ENCODE peak calls at places on chromosomes 16 and 17, in seven cellular contexts. One of them, this sample, is unnamed.

GRCh38 chr16:15887283-15887682 is 1.1 kb downstream of the CEP20 start:
- DNase-seq in sigmoid colon: no peak
- DNase-seq in GM23338: no peak
- DNase-seq in HL-60: no peak
- DNase-seq in HCT116: no peak
- DNase-seq in transverse colon: no peak
- DNase-seq in prostate gland: no peak
- DNase-seq in this sample: no peak

GRCh38 chr17:69870091-69870530 is 204.9 kb upstream of the KCNJ16 start:
- DNase-seq in sigmoid colon: no peak
- DNase-seq in GM23338: no peak
- DNase-seq in HL-60: no peak
- DNase-seq in HCT116: no peak
- DNase-seq in transverse colon: no peak
- DNase-seq in prostate gland: no peak
- DNase-seq in this sample: no peak

GRCh38 chr17:80758793-80759673 is 214.4 kb downstream of the RPTOR start:
- DNase-seq in sigmoid colon: peak; percentile 69
- DNase-seq in GM23338: no peak
- DNase-seq in HL-60: no peak
- DNase-seq in HCT116: no peak
- DNase-seq in transverse colon: no peak
- DNase-seq in prostate gland: no peak
- DNase-seq in this sample: no peak

GRCh38 chr16:82641336-82641984 is 14.7 kb downstream of the CDH13 start:
- DNase-seq in sigmoid colon: no peak
- DNase-seq in GM23338: no peak
- DNase-seq in HL-60: no peak
- DNase-seq in HCT116: no peak
- DNase-seq in transverse colon: no peak
- DNase-seq in prostate gland: no peak
- DNase-seq in this sample: no peak

GRCh38 chr17:1710807-1711553 is 803 bp upstream of the TLCD2 start:
- DNase-seq in sigmoid colon: no peak
- DNase-seq in GM23338: peak; percentile 70
- DNase-seq in HL-60: no peak
- DNase-seq in HCT116: no peak
- DNase-seq in transverse colon: no peak
- DNase-seq in prostate gland: no peak
- DNase-seq in this sample: no peak

GRCh38 chr16:14669776-14670175 is 24.3 kb downstream of the PLA2G10 start:
- DNase-seq in sigmoid colon: no peak
- DNase-seq in GM23338: peak; percentile 31
- DNase-seq in HL-60: no peak
- DNase-seq in HCT116: no peak
- DNase-seq in transverse colon: peak; percentile 90
- DNase-seq in prostate gland: no peak
- DNase-seq in this sample: no peak

GRCh38 chr16:13291934-13292333 is 390.5 kb downstream of the SHISA9 start:
- DNase-seq in sigmoid colon: no peak
- DNase-seq in GM23338: peak; percentile 81
- DNase-seq in HL-60: no peak
- DNase-seq in HCT116: no peak
- DNase-seq in transverse colon: no peak
- DNase-seq in prostate gland: no peak
- DNase-seq in this sample: no peak

GRCh38 chr17:12789976-12790805 is 893 bp downstream of the ARHGAP44 start:
- DNase-seq in sigmoid colon: no peak
- DNase-seq in GM23338: peak; percentile 71
- DNase-seq in HL-60: no peak
- DNase-seq in HCT116: no peak
- DNase-seq in transverse colon: peak; percentile 34
- DNase-seq in prostate gland: peak; percentile 7
- DNase-seq in this sample: no peak

GRCh38 chr17:67902531-67903231 is 77.4 kb downstream of the BPTF start:
- DNase-seq in sigmoid colon: no peak
- DNase-seq in GM23338: no peak
- DNase-seq in HL-60: no peak
- DNase-seq in HCT116: no peak
- DNase-seq in transverse colon: no peak
- DNase-seq in prostate gland: no peak
- DNase-seq in this sample: no peak

GRCh38 chr17:27247958-27248342 is 46.0 kb upstream of the WSB1 start:
- DNase-seq in sigmoid colon: no peak
- DNase-seq in GM23338: no peak
- DNase-seq in HL-60: no peak
- DNase-seq in HCT116: no peak
- DNase-seq in transverse colon: no peak
- DNase-seq in prostate gland: no peak
- DNase-seq in this sample: no peak

DNA sequence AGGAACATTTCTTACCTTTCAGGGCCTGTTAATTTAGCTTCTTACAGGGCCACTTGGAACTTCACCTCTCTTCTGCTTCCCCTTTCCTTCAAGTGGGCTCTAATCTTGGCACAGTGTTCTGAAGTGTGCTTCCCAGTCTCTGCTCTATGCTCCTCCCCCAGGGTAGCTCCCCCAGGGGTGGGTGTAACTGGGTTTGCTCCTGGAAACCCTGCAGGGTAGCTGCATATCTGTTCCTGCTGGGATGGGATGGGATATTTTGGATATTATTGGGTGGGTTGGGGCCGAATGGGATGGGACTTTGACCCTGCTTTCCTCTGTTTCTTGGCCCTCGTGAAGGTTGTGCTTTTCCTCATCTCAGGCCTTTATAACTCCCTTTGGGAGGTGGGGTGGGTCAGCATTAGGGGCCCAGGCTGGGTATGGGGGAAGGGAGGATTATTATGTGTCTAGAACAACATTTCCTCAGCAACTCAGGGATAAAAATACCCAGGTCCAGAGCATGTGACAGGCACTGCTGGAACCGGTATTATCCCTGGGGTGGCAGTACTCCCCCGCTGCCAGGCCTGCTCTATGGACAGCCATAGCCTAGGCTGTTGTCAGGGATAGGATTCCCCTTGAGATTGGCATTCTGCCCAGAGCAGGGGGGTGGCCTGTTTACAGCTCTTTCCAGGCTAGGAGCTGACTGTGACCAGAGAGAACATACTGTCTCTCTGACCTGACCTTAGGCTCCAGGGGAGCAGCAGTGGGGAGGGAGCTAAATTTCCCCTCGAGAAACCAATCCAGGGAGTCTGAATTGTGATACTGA is 5.0 kb downstream of the NFE2L1 start:
- DNase-seq in sigmoid colon: peak; percentile 92
- DNase-seq in GM23338: peak; percentile 14
- DNase-seq in HL-60: no peak
- DNase-seq in HCT116: no peak
- DNase-seq in transverse colon: peak; percentile 57
- DNase-seq in prostate gland: peak; percentile 20
- DNase-seq in this sample: no peak
- TF ChIP-seq POLR2AphosphoS5 in sigmoid colon: no peak
- TF ChIP-seq POLR2AphosphoS5 in GM23338: no peak
- TF ChIP-seq POLR2AphosphoS5 in HL-60: no peak
- TF ChIP-seq POLR2AphosphoS5 in HCT116: no peak
- TF ChIP-seq POLR2AphosphoS5 in transverse colon: peak; percentile 41
- TF ChIP-seq POLR2AphosphoS5 in prostate gland: peak; percentile 37
- TF ChIP-seq POLR2AphosphoS5 in this sample: no peak

DNA sequence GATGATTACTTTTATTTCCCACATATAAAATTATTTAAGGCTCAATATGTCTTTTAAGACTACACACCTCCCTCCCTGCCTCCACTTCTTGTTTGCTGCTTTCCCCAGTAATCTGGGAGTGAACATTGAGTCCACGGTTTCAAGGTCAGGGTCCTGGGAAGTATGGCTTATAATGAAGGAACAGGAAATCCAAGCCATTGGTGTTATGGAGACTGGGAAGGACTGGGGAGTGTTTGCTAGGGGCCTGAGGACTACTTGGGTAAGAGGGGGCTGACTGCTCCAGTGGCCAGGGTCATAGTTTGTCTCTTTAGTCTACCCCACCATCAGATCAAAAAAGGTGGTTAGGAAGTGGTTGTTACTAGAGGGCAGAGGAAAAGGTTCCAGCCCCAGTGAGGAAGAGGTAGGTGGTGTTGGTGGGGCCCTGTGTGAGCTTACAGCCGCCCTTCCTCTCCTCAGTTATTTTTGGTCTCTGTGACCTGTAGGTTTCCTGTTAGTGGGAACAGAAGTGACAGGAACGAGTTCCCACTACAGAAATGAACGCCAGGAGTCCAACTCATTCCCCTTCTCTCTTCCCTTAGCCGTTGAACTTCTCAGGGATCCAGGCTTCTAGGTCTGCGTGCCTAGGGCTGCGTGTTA is 742 bp upstream of the SLC16A13 start:
- DNase-seq in sigmoid colon: no peak
- DNase-seq in GM23338: no peak
- DNase-seq in HL-60: no peak
- DNase-seq in HCT116: no peak
- DNase-seq in transverse colon: no peak
- DNase-seq in prostate gland: no peak
- DNase-seq in this sample: no peak
- TF ChIP-seq POLR2AphosphoS5 in sigmoid colon: no peak
- TF ChIP-seq POLR2AphosphoS5 in GM23338: no peak
- TF ChIP-seq POLR2AphosphoS5 in HL-60: no peak
- TF ChIP-seq POLR2AphosphoS5 in HCT116: peak; percentile 8
- TF ChIP-seq POLR2AphosphoS5 in transverse colon: no peak
- TF ChIP-seq POLR2AphosphoS5 in prostate gland: no peak
- TF ChIP-seq POLR2AphosphoS5 in this sample: no peak

GRCh38 chr16:79173910-79174309 is 426.6 kb downstream of the MAF start:
- DNase-seq in sigmoid colon: no peak
- DNase-seq in GM23338: no peak
- DNase-seq in HL-60: no peak
- DNase-seq in HCT116: no peak
- DNase-seq in transverse colon: no peak
- DNase-seq in prostate gland: no peak
- DNase-seq in this sample: no peak
- TF ChIP-seq POLR2AphosphoS5 in sigmoid colon: no peak
- TF ChIP-seq POLR2AphosphoS5 in GM23338: no peak
- TF ChIP-seq POLR2AphosphoS5 in HL-60: no peak
- TF ChIP-seq POLR2AphosphoS5 in HCT116: no peak
- TF ChIP-seq POLR2AphosphoS5 in transverse colon: no peak
- TF ChIP-seq POLR2AphosphoS5 in prostate gland: no peak
- TF ChIP-seq POLR2AphosphoS5 in this sample: no peak

DNA sequence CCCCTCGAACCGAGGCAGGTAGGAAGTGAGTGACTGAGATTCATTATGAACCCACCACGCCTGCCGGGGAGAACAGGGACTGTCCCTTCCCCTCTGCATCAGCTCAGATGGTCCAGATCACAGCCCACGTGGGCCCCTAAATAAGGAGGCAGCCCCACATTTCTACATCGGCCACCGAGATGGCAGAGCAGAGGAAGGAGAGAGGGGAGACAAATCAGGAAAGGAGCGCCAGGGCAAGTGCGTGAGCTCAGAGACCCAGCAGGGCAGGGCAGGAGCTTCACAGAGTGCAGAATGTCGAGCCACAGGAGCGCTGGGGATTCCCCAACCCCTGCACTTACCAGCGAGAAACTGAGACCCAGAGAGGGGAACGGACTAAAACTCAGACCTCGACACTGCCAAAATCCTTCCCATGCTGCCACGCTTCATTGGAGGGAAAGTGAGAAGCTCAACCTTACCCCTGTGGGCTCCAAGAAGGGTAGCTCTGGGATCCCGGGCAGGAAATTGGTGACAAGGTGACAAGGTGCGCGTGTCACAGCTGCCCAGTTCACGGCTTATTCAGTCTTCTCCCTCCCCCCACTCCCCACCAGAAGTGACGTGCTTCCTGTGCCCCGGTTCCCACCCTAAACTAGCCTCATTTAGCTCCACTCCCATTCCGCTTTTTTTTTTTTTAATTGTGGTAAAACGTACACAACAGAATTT is at the start of gene ICAM2:
- DNase-seq in sigmoid colon: peak; percentile 79
- DNase-seq in GM23338: peak; percentile 16
- DNase-seq in HL-60: peak; percentile 63
- DNase-seq in HCT116: no peak
- DNase-seq in transverse colon: peak; percentile 83
- DNase-seq in prostate gland: peak; percentile 33
- DNase-seq in this sample: no peak
- TF ChIP-seq POLR2AphosphoS5 in sigmoid colon: peak; percentile 54
- TF ChIP-seq POLR2AphosphoS5 in GM23338: no peak
- TF ChIP-seq POLR2AphosphoS5 in HL-60: no peak
- TF ChIP-seq POLR2AphosphoS5 in HCT116: no peak
- TF ChIP-seq POLR2AphosphoS5 in transverse colon: peak; percentile 68
- TF ChIP-seq POLR2AphosphoS5 in prostate gland: peak; percentile 4
- TF ChIP-seq POLR2AphosphoS5 in this sample: peak; percentile 80

DNA sequence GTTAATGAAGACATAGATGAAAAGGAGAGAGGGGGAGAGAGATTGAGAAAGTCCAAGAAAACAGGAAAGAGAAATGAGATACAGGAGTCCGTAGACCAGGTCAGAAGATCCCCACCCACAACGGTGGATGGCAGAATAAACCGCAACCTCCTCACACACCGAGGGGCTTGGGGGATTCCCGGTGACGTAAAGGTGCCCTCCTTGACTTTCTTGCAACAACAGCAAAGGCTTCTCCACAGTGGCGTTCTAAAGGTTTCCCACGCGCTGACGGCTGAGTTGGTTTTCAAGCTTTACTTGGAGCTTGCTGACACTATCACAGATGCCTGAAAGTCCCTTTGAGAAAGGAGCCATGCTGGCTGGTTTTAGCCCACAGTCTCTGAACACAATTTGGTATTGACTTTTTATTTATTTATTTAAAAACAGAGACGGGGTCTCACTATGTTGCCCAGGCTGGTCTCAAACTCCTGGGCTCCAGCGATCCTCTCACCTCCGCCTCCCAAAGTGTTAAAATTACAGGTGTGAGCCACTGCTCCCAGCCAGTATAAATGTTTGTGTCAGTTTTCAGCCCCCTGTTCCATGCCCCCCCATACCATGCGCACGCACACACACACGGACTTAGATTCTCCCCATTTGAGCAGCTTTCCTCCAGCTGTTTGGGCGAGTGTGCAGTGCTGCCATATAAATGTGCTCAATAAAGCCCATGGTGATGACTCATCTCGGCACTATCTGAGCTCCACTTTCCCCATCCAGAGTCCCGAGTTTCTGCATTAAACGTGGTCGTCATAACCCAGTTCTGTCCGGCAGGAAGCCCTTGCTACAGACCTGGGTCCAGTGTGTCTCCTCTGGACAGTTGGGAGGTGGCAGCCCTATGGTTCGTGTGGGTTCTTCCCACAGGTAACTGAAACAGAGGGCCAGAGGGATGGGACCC is 33.0 kb upstream of the SEC14L1 start:
- DNase-seq in sigmoid colon: no peak
- DNase-seq in GM23338: no peak
- DNase-seq in HL-60: no peak
- DNase-seq in HCT116: no peak
- DNase-seq in transverse colon: peak; percentile 59
- DNase-seq in prostate gland: no peak
- DNase-seq in this sample: no peak
- TF ChIP-seq POLR2AphosphoS5 in sigmoid colon: no peak
- TF ChIP-seq POLR2AphosphoS5 in GM23338: no peak
- TF ChIP-seq POLR2AphosphoS5 in HL-60: no peak
- TF ChIP-seq POLR2AphosphoS5 in HCT116: no peak
- TF ChIP-seq POLR2AphosphoS5 in transverse colon: no peak
- TF ChIP-seq POLR2AphosphoS5 in prostate gland: no peak
- TF ChIP-seq POLR2AphosphoS5 in this sample: no peak

GRCh38 chr17:7219812-7220592 is at the start of the genes ACADVL and DLG4:
- DNase-seq in sigmoid colon: peak; percentile 97
- DNase-seq in GM23338: peak; percentile 95
- DNase-seq in HL-60: peak; percentile 63
- DNase-seq in HCT116: no peak
- DNase-seq in transverse colon: peak; percentile 93
- DNase-seq in prostate gland: peak; percentile 88
- DNase-seq in this sample: peak; percentile 87
- TF ChIP-seq POLR2AphosphoS5 in sigmoid colon: peak; percentile 86
- TF ChIP-seq POLR2AphosphoS5 in GM23338: peak; percentile 86
- TF ChIP-seq POLR2AphosphoS5 in HL-60: no peak
- TF ChIP-seq POLR2AphosphoS5 in HCT116: peak; percentile 91
- TF ChIP-seq POLR2AphosphoS5 in transverse colon: peak; percentile 96
- TF ChIP-seq POLR2AphosphoS5 in prostate gland: peak; percentile 92
- TF ChIP-seq POLR2AphosphoS5 in this sample: peak; percentile 60